ENCODE peak calls at places on chromosomes 13 and 19, in eight cellular contexts. P, A, I, X, V, K, Z and W are unnamed samples.

GRCh38 chr13:113652404-113653263 is 5.4 kb downstream of the ATP4B start:
- DNase-seq in A (peak; percentile 39), I (no peak), P (no peak), V (peak; percentile 2), X (peak; percentile 86), K (no peak), Z (no peak), W (no peak)

GRCh38 chr13:57352114-57352513 is 185.1 kb downstream of the PRR20E start:
- DNase-seq in X (no peak), Z (no peak), A (no peak), K (no peak), V (no peak), P (no peak), I (no peak), W (no peak)

GRCh38 chr13:50735071-50735470 is 108.4 kb downstream of the DLEU7 start:
- DNase-seq in P (no peak), Z (no peak), A (no peak), V (no peak), I (no peak), K (no peak), X (no peak), W (no peak)

GRCh38 chr13:104984296-104984818 is 1551.1 kb downstream of the EFNB2 start:
- DNase-seq in K (peak; percentile 44), A (no peak), I (peak; percentile 77), P (peak; percentile 8), Z (no peak), V (peak; percentile 33), X (no peak), W (no peak)

GRCh38 chr19:49437231-49437630 is 4.1 kb downstream of the SLC17A7 start:
- DNase-seq in A (no peak), V (no peak), Z (no peak), K (no peak), I (no peak), P (no peak), X (peak; percentile 83), W (no peak)

GRCh38 chr13:37029617-37030016 is 29.0 kb downstream of the EXOSC8 start:
- DNase-seq in X (peak; percentile 36), A (no peak), V (no peak), I (peak; percentile 49), Z (no peak), P (no peak), K (no peak), W (no peak)

GRCh38 chr19:35006342-35006998 is 6.3 kb downstream of the GRAMD1A start:
- DNase-seq in K (no peak), X (peak; percentile 97), I (peak; percentile 90), A (peak; percentile 71), P (peak; percentile 93), Z (no peak), V (peak; percentile 85), W (peak; percentile 93)

GRCh38 chr13:98033277-98034247 is 80.1 kb downstream of the IPO5 start:
- DNase-seq in Z (peak; percentile 42), X (peak; percentile 59), P (peak; percentile 43), K (peak; percentile 20), V (peak; percentile 32), A (no peak), I (peak; percentile 47), W (peak; percentile 5)

GRCh38 chr19:50478901-50479715 is 2.5 kb upstream of the GARIN5A start:
- DNase-seq in V (no peak), I (peak; percentile 25), K (no peak), X (peak; percentile 97), A (no peak), Z (peak; percentile 59), P (peak; percentile 38), W (no peak)
- H3K4me3 ChIP-seq in V (no peak overlapping the region), I (no peak overlapping the region), K (no peak overlapping the region), X (no peak overlapping the region), A (no peak overlapping the region), Z (no peak overlapping the region), P (no peak overlapping the region), W (no peak overlapping the region)

DNA sequence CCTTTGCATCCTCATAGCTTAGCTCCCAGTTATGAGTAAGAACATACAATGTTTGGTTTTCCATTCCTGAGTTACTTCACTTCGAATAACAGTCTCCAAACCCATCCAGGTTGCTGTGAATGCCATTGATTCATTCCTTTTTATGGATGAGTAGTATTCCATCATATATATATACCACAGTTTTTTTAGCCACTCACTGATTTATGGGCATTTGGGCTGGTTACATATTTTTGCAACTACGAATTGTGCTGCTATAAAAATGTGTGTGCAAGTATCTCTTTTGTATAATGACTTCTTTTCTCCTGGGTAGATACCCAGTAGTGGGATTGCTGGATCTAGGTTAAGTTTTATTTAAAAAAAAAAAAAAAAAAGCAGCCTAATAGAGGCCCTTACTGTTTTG is 14.1 kb downstream of the TNFRSF19 start:
- DNase-seq in X (no peak), V (no peak), I (no peak), A (no peak), Z (no peak), K (no peak), P (no peak), W (no peak)
- H3K4me1 ChIP-seq in X (peaks cover 5% of the 10 kb centered on the region), V (peaks cover 8% of the 10 kb centered on the region), I (no peaks in the 10 kb centered on the region), A (no peaks in the 10 kb centered on the region), Z (peaks cover 14% of the 10 kb centered on the region), K (no peaks in the 10 kb centered on the region), P (peaks cover 7% of the 10 kb centered on the region), W (no peaks in the 10 kb centered on the region)

DNA sequence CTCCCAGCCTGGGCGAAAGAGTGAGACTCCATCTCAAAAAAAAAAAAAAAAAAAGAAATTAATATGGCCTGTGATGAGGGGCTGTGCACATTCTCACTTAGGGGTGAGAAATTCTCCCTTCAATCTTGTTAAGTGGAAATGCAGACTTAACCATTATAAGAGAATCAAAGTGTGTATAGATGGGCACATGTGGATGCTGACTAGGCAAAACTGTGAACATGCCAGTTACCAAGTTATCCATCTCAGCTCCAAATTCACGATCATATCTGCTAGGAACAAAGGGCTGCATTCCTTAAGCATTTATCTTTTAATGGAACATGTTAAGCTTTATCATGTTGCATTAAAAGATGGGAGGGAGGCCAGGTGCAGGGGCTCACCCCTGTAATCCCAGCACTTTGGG is 4.3 kb downstream of the ZNF560 start:
- DNase-seq in V (no peak), X (no peak), Z (no peak), A (no peak), I (no peak), P (no peak), K (no peak), W (no peak)
- H3K9me3 ChIP-seq in V (no peaks in the 10 kb centered on the region), X (peaks cover 2% of the 10 kb centered on the region), Z (peaks cover 10% of the 10 kb centered on the region), A (peaks cover 61% of the 10 kb centered on the region), I (no peaks in the 10 kb centered on the region), P (peaks cover 28% of the 10 kb centered on the region), K (no peaks in the 10 kb centered on the region), W (peaks cover 3% of the 10 kb centered on the region)

GRCh38 chr19:51337141-51337860 is 4.6 kb downstream of the VSIG10L start:
- DNase-seq in A (no peak), X (peak; percentile 77), P (no peak), K (no peak), I (no peak), V (no peak), Z (no peak), W (no peak)

GRCh38 chr19:51339313-51339686 is 2.6 kb downstream of the VSIG10L start:
- DNase-seq in K (no peak), V (no peak), P (no peak), X (no peak), I (no peak), Z (peak; percentile 85), A (no peak), W (no peak)

GRCh38 chr19:51337861-51338562 is 3.9 kb downstream of the VSIG10L start:
- DNase-seq in P (no peak), I (no peak), V (no peak), K (no peak), X (peak; percentile 34), A (no peak), Z (no peak), W (no peak)

GRCh38 chr19:51339687-51340656 is 2.0 kb downstream of the VSIG10L start:
- DNase-seq in I (peak; percentile 94), K (peak; percentile 98), A (peak; percentile 99), X (peak; percentile 99), Z (peak; percentile 98), P (peak; percentile 98), V (peak; percentile 98), W (peak; percentile 98)

GRCh38 chr19:51338563-51339312 is 3.2 kb downstream of the VSIG10L start:
- DNase-seq in V (peak; percentile 88), K (peak; percentile 86), X (peak; percentile 98), A (peak; percentile 89), I (peak; percentile 64), P (peak; percentile 88), Z (peak; percentile 94), W (peak; percentile 86)
- H3K4me3 ChIP-seq in V (no peak overlapping the region), K (peak overlapping the region; percentile 73), X (peak overlapping the region; percentile 83), A (peak overlapping the region; percentile 22), I (peak overlapping the region; percentile 66), P (peak overlapping the region; percentile 72), Z (peak overlapping the region; percentile 85), W (peak overlapping the region; percentile 55)

DNA sequence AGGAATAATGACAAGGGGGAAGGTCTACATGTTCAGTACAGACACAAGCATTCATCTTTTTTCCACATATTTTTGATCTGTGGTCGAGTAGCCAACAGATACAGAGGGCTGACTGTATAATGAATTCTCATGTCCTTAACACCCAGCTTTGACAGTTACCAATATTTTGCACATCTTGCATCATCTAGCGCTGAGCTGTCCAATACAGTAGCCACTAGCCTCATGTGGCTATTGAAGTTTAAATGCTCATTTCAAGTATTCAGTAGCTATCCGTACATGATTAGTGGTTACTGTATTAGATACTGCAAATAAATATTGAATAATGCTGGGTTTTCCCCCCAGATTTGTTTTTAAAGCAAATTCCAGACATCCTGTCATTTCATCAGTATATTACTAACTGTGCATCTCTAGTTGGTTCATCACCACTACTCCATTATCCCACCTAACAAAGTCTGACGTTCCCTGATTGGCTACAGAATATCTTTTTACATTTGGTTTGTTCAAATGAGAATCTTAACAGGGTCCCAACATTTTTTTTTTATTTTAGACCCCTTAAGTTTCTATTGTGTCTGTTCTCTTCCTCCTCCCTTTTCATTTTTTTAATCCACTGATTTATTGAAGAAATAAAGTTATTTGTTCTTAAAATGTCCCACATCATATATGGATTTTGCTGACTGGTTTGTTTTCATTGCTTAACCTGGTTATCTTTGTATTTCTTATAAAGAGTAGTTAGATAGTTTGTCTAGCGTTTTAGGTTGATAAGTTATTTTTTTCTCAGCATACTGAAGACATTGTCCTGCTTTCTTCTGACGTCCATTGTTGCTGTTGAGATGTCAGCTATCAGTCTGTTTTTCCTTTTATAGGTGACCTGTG is 8.2 kb downstream of the ZNF177 start:
- DNase-seq in V (no peak), K (no peak), P (no peak), A (no peak), I (no peak), Z (no peak), X (no peak), W (no peak)
- H3K4me1 ChIP-seq in V (no peaks in the 10 kb centered on the region), K (no peaks in the 10 kb centered on the region), P (no peaks in the 10 kb centered on the region), A (no peaks in the 10 kb centered on the region), I (no peaks in the 10 kb centered on the region), Z (no peaks in the 10 kb centered on the region), X (no peaks in the 10 kb centered on the region), W (no peaks in the 10 kb centered on the region)

GRCh38 chr19:29292562-29292961 is 79.6 kb upstream of the UQCRFS1 start:
- DNase-seq in V (no peak), A (no peak), K (no peak), X (no peak), I (no peak), Z (no peak), P (no peak), W (no peak)

GRCh38 chr19:29293292-29293691 is 80.3 kb upstream of the UQCRFS1 start:
- DNase-seq in X (no peak), V (no peak), P (no peak), I (no peak), K (no peak), Z (no peak), A (no peak), W (no peak)

GRCh38 chr19:29292146-29292545 is 79.2 kb upstream of the UQCRFS1 start:
- DNase-seq in A (no peak), X (no peak), V (no peak), K (no peak), P (no peak), I (no peak), Z (no peak), W (no peak)

GRCh38 chr19:29294343-29294811 is 81.4 kb upstream of the UQCRFS1 start:
- DNase-seq in K (no peak), A (no peak), Z (no peak), P (no peak), I (no peak), V (no peak), X (no peak), W (no peak)

GRCh38 chr19:29293736-29294342 is 80.9 kb upstream of the UQCRFS1 start:
- DNase-seq in X (no peak), A (no peak), Z (no peak), I (no peak), K (no peak), V (no peak), P (no peak), W (no peak)
- H3K9me3 ChIP-seq in X (no peaks in the 10 kb centered on the region), A (no peaks in the 10 kb centered on the region), Z (no peaks in the 10 kb centered on the region), I (no peaks in the 10 kb centered on the region), K (no peaks in the 10 kb centered on the region), V (no peaks in the 10 kb centered on the region), P (no peaks in the 10 kb centered on the region), W (no peaks in the 10 kb centered on the region)